ENCODE peak calls at places on chromosomes 1 and 21, in four cellular contexts. One of them, this sample, is unnamed.

GRCh38 chr1:209733409-209734192 is 22.3 kb upstream of the TRAF3IP3 start:
- DNase-seq in esophagus squamous epithelium: no peak
- DNase-seq in GM13977: no peak
- DNase-seq in A673: no peak
- DNase-seq in this sample: peak

GRCh38 chr1:244353572-244354091 is 98.1 kb downstream of the ADSS2 start:
- DNase-seq in esophagus squamous epithelium: peak
- DNase-seq in GM13977: no peak
- DNase-seq in A673: peak
- DNase-seq in this sample: peak

GRCh38 chr1:78333426-78334012 is 157.3 kb upstream of the PTGFR start:
- DNase-seq in esophagus squamous epithelium: no peak
- DNase-seq in GM13977: no peak
- DNase-seq in A673: peak
- DNase-seq in this sample: peak

GRCh38 chr1:29518183-29518835 is 282.0 kb downstream of the PTPRU start:
- DNase-seq in esophagus squamous epithelium: no peak
- DNase-seq in GM13977: no peak
- DNase-seq in A673: no peak
- DNase-seq in this sample: no peak

GRCh38 chr1:238658766-238659165 is 727.6 kb upstream of the CHRM3 start:
- DNase-seq in esophagus squamous epithelium: no peak
- DNase-seq in GM13977: no peak
- DNase-seq in A673: no peak
- DNase-seq in this sample: peak

GRCh38 chr1:201384406-201384782 is 6.9 kb upstream of the TNNT2 start:
- DNase-seq in esophagus squamous epithelium: no peak
- DNase-seq in GM13977: no peak
- DNase-seq in A673: no peak
- DNase-seq in this sample: no peak

GRCh38 chr1:64246294-64246917 is 43.0 kb downstream of the UBE2U start:
- DNase-seq in esophagus squamous epithelium: no peak
- DNase-seq in GM13977: peak
- DNase-seq in A673: peak
- DNase-seq in this sample: peak

GRCh38 chr1:111743679-111744101 is 4.5 kb upstream of the INKA2 start:
- DNase-seq in esophagus squamous epithelium: no peak
- DNase-seq in GM13977: no peak
- DNase-seq in A673: no peak
- DNase-seq in this sample: peak

GRCh38 chr1:209150114-209150513 is 433.4 kb upstream of the CAMK1G start:
- DNase-seq in esophagus squamous epithelium: no peak
- DNase-seq in GM13977: no peak
- DNase-seq in A673: peak
- DNase-seq in this sample: peak

GRCh38 chr1:218488986-218489385 is 143.8 kb downstream of the TGFB2 start:
- DNase-seq in esophagus squamous epithelium: no peak
- DNase-seq in GM13977: no peak
- DNase-seq in A673: no peak
- DNase-seq in this sample: peak

GRCh38 chr21:16117851-16118592 is 388.2 kb downstream of the USP25 start:
- DNase-seq in esophagus squamous epithelium: no peak
- DNase-seq in GM13977: no peak
- DNase-seq in A673: no peak
- DNase-seq in this sample: peak

GRCh38 chr1:37464443-37464842 is 9.9 kb upstream of the ZC3H12A start:
- DNase-seq in esophagus squamous epithelium: no peak
- DNase-seq in GM13977: no peak
- DNase-seq in A673: no peak
- DNase-seq in this sample: no peak

GRCh38 chr1:1665815-1666251 is 7.0 kb upstream of the CDK11B start:
- DNase-seq in esophagus squamous epithelium: no peak
- DNase-seq in GM13977: peak
- DNase-seq in A673: peak
- DNase-seq in this sample: no peak

GRCh38 chr1:110088739-110089316 is 18.4 kb upstream of the ALX3 start:
- DNase-seq in esophagus squamous epithelium: no peak
- DNase-seq in GM13977: no peak
- DNase-seq in A673: no peak
- DNase-seq in this sample: no peak

GRCh38 chr1:112702067-112702395 is 4.9 kb downstream of the RHOC start:
- DNase-seq in esophagus squamous epithelium: no peak
- DNase-seq in GM13977: no peak
- DNase-seq in A673: no peak
- DNase-seq in this sample: no peak

GRCh38 chr1:42946120-42947009 is 12.3 kb downstream of the SLC2A1 start:
- DNase-seq in esophagus squamous epithelium: no peak
- DNase-seq in GM13977: no peak
- DNase-seq in A673: no peak
- DNase-seq in this sample: no peak

GRCh38 chr1:38027201-38028104 is 14.9 kb downstream of the UTP11 start:
- DNase-seq in esophagus squamous epithelium: no peak
- DNase-seq in GM13977: peak
- DNase-seq in A673: no peak
- DNase-seq in this sample: no peak

GRCh38 chr1:13899856-13900255 is 199.9 kb downstream of the PRDM2 start:
- DNase-seq in esophagus squamous epithelium: no peak
- DNase-seq in GM13977: no peak
- DNase-seq in A673: no peak
- DNase-seq in this sample: peak

DNA sequence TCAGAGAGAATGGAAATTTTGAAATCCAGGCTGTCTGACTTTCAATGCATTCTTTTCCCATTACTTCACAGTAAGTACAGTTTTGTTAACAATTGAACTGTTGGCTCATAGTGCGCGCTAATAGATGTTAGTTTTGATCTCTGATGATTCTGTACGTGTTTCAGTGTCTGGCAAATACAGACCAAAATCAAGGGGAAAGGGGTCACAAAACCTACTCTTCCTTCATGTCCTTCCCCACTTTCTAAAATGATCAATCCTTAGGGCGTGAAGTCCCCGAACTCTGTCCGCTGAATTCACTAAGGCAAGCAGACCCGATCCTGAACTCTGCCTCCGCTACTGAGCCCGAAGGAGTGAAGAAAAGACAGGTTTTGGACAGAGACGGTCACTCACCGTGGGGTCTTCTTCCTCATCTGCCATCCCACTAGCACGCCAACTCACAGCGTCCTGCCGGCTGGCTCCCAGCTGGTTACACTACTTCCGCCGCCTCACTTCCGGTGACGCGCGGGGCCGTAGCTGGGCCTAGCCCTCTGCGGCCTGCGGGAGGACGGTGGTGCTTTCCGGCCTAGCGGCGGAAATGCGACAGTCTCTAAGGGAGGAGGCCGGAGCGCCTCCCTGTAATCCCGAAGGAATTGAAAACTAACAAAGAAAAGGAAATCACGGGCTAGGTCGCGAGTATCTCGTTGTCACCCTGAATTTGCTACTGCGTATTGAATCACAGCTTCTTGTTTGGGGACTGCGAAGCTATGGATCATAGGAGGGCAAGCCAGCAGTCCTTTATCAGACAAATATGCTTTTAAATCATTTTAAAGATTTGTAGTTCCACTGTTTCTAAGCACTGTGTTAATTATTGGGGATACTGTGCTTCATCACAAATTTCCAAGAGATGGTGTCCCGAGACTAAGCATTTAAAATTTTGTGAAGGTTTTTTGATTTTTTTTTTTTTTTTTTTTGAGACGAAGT is at the start of gene TAF13:
- DNase-seq in esophagus squamous epithelium: peak
- DNase-seq in GM13977: peak
- DNase-seq in A673: peak
- DNase-seq in this sample: peak
- TF ChIP-seq CTCF in esophagus squamous epithelium: peak
- TF ChIP-seq CTCF in GM13977: no peak
- TF ChIP-seq CTCF in A673: no peak
- TF ChIP-seq CTCF in this sample: peak

GRCh38 chr1:234111458-234112142 is 207.1 kb downstream of the SLC35F3 start:
- DNase-seq in esophagus squamous epithelium: no peak
- DNase-seq in GM13977: no peak
- DNase-seq in A673: no peak
- DNase-seq in this sample: peak
- TF ChIP-seq CTCF in esophagus squamous epithelium: no peak
- TF ChIP-seq CTCF in GM13977: peak
- TF ChIP-seq CTCF in A673: no peak
- TF ChIP-seq CTCF in this sample: no peak

GRCh38 chr1:62426238-62426637 is 10.6 kb upstream of the USP1 start:
- DNase-seq in esophagus squamous epithelium: no peak
- DNase-seq in GM13977: no peak
- DNase-seq in A673: no peak
- DNase-seq in this sample: no peak

GRCh38 chr1:62423580-62424242 is 13.1 kb upstream of the USP1 start:
- DNase-seq in esophagus squamous epithelium: no peak
- DNase-seq in GM13977: no peak
- DNase-seq in A673: no peak
- DNase-seq in this sample: no peak

GRCh38 chr1:62424412-62424811 is 12.4 kb upstream of the USP1 start:
- DNase-seq in esophagus squamous epithelium: no peak
- DNase-seq in GM13977: no peak
- DNase-seq in A673: no peak
- DNase-seq in this sample: no peak

GRCh38 chr1:62426794-62427193 is 10.1 kb upstream of the USP1 start:
- DNase-seq in esophagus squamous epithelium: no peak
- DNase-seq in GM13977: no peak
- DNase-seq in A673: no peak
- DNase-seq in this sample: no peak

DNA sequence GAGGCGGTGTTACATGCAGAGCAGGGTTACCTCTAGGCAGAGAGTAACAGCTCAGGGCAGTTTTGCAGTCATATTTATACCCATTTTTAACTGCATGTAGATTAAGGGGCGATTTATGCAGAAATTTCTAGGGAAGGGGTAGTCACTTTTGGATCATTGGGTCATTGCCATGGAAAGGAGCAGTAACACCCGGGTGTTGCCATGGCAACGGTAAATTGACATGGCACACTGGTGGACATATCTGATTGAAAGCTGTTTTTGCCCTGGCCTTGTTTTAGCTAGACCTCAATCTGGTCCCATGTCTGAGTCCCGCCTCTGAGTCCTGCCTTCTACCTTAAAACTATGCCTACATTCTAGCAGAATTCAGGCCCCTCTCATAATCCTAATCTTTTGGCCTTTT is 11.8 kb upstream of the USP1 start:
- DNase-seq in esophagus squamous epithelium: no peak
- DNase-seq in GM13977: no peak
- DNase-seq in A673: no peak
- DNase-seq in this sample: no peak
- TF ChIP-seq CTCF in esophagus squamous epithelium: no peak
- TF ChIP-seq CTCF in GM13977: no peak
- TF ChIP-seq CTCF in A673: no peak
- TF ChIP-seq CTCF in this sample: no peak

DNA sequence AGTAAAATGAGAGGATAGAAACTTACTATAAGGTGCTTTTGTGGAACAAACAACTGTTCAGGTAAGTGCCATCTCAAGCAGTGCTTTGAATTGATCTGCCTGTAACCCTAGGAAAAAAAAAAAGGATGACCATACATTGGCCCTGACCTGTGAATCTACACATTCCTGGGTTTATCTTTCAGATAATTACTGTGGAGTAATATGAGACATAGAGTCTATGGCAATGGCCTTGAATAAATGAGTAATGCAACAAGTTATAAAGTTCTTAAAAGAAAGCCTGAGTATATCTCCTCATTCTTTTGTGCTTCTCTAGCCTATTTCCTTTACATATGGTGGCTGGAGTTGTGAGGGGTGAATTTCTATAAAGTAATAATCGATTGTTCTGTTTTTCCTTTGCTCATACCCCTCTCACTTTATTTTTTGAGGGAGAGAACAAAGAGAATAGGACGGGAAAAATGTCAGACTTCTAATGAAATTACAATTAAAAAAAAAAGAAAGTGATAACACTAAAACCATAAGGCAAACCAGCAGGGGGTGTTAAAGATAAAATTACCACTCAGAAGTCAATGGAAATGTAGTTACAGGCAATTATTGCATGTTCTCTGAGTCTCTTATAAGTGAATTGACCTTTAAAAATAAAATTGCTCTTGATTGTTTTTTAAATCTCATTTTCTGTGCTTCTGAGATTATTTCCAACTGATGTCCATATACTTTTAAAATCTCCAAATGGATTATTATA is 12.4 kb upstream of the ATP1A1 start:
- DNase-seq in esophagus squamous epithelium: no peak
- DNase-seq in GM13977: no peak
- DNase-seq in A673: peak
- DNase-seq in this sample: peak
- TF ChIP-seq CTCF in esophagus squamous epithelium: peak
- TF ChIP-seq CTCF in GM13977: peak
- TF ChIP-seq CTCF in A673: peak
- TF ChIP-seq CTCF in this sample: peak

DNA sequence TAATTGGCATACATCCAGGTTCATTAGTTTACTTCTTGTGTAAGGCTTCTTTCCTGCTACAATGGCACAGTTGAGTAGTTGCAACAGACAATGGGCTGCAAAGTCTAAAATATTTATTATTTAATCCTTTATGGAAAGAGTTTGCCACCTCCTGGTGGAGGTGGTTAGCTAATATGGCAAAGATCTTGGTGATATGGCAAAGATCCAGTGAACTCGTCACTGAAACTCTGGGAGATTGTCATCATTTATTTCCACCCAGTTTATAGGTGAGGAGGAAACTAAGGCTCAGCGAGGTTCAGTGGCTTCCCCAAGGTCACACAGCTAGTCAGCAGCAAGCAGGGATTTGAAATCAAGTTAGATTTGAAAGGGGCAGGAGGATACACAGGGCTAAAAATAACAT is 16.1 kb upstream of the IFFO2 start:
- DNase-seq in esophagus squamous epithelium: no peak
- DNase-seq in GM13977: no peak
- DNase-seq in A673: peak
- DNase-seq in this sample: peak
- TF ChIP-seq CTCF in esophagus squamous epithelium: peak
- TF ChIP-seq CTCF in GM13977: peak
- TF ChIP-seq CTCF in A673: peak
- TF ChIP-seq CTCF in this sample: peak

DNA sequence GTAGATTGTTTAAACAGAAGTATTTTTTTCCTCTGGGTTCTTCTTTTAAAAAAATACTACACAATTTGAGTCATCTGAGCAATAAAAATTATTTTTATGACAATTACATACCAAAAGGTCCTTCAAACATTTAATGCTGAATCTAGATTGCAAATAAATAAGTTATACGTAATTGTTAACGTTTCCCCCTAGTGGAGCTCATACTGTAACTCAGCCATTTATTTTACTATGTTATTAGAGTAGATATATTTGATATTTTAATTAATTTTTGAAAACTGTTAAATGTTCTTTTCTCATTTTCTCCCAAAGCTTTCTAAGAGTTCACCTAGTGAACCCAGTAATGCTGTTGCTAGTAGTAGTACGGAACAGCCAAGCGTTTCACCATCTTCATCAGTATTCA is 33.5 kb downstream of the ZMYM1 start:
- DNase-seq in esophagus squamous epithelium: no peak
- DNase-seq in GM13977: no peak
- DNase-seq in A673: no peak
- DNase-seq in this sample: peak
- TF ChIP-seq CTCF in esophagus squamous epithelium: no peak
- TF ChIP-seq CTCF in GM13977: no peak
- TF ChIP-seq CTCF in A673: peak
- TF ChIP-seq CTCF in this sample: peak

This sample was measured in cardiac fibroblast.